ENCODE peak calls at places on chromosomes 11 and 22, in five cellular contexts. One of them, this sample, is unnamed. For H3K36me3, the result is how much of the 10 kb centered on the place peaks cover.

GRCh38 chr11:69403556-69404215 is 77.8 kb upstream of the LINC01488 start:
- DNase-seq in gastrocnemius medialis: no peak
- DNase-seq in heart left ventricle: no peak
- DNase-seq in adrenal gland: no peak
- DNase-seq in ovary: no peak
- DNase-seq in this sample: no peak

GRCh38 chr22:44422742-44423370 is 75.2 kb downstream of the RTL6 start:
- DNase-seq in gastrocnemius medialis: no peak
- DNase-seq in heart left ventricle: no peak
- DNase-seq in adrenal gland: no peak
- DNase-seq in ovary: peak
- DNase-seq in this sample: no peak

GRCh38 chr11:120714448-120714847 is 202.9 kb downstream of the GRIK4 start:
- DNase-seq in gastrocnemius medialis: no peak
- DNase-seq in heart left ventricle: no peak
- DNase-seq in adrenal gland: no peak
- DNase-seq in ovary: no peak
- DNase-seq in this sample: no peak

GRCh38 chr11:134275534-134276395 is at the start of gene GLB1L3:
- DNase-seq in gastrocnemius medialis: no peak
- DNase-seq in heart left ventricle: no peak
- DNase-seq in adrenal gland: peak
- DNase-seq in ovary: no peak
- DNase-seq in this sample: no peak

GRCh38 chr22:25882366-25882765 is 140.4 kb downstream of the MYO18B start:
- DNase-seq in gastrocnemius medialis: no peak
- DNase-seq in heart left ventricle: no peak
- DNase-seq in adrenal gland: no peak
- DNase-seq in ovary: no peak
- DNase-seq in this sample: no peak

GRCh38 chr11:112958670-112959069 is 2.5 kb upstream of the NCAM1 start:
- DNase-seq in gastrocnemius medialis: no peak
- DNase-seq in heart left ventricle: no peak
- DNase-seq in adrenal gland: no peak
- DNase-seq in ovary: no peak
- DNase-seq in this sample: no peak

GRCh38 chr22:31715157-31715778 is 34.7 kb downstream of the PRR14L start:
- DNase-seq in gastrocnemius medialis: no peak
- DNase-seq in heart left ventricle: no peak
- DNase-seq in adrenal gland: peak
- DNase-seq in ovary: no peak
- DNase-seq in this sample: no peak

GRCh38 chr11:91585035-91585801 is 639.4 kb upstream of the FAT3 start:
- DNase-seq in gastrocnemius medialis: no peak
- DNase-seq in heart left ventricle: no peak
- DNase-seq in adrenal gland: no peak
- DNase-seq in ovary: no peak
- DNase-seq in this sample: no peak

GRCh38 chr11:70326365-70326803 is 55.9 kb downstream of the PPFIA1 start:
- DNase-seq in gastrocnemius medialis: peak
- DNase-seq in heart left ventricle: no peak
- DNase-seq in adrenal gland: peak
- DNase-seq in ovary: no peak
- DNase-seq in this sample: no peak

GRCh38 chr11:19378814-19379213 is 138.1 kb upstream of the E2F8 start:
- DNase-seq in gastrocnemius medialis: no peak
- DNase-seq in heart left ventricle: no peak
- DNase-seq in adrenal gland: no peak
- DNase-seq in ovary: no peak
- DNase-seq in this sample: no peak

GRCh38 chr11:19398772-19399542 is 158.2 kb upstream of the E2F8 start:
- DNase-seq in gastrocnemius medialis: no peak
- DNase-seq in heart left ventricle: no peak
- DNase-seq in adrenal gland: peak
- DNase-seq in ovary: peak
- DNase-seq in this sample: no peak

GRCh38 chr11:102343789-102344188 is 3.2 kb upstream of the BIRC2 start:
- DNase-seq in gastrocnemius medialis: no peak
- DNase-seq in heart left ventricle: no peak
- DNase-seq in adrenal gland: no peak
- DNase-seq in ovary: no peak
- DNase-seq in this sample: no peak

GRCh38 chr11:204587-205109 is 2.6 kb downstream of the BET1L start:
- DNase-seq in gastrocnemius medialis: no peak
- DNase-seq in heart left ventricle: no peak
- DNase-seq in adrenal gland: no peak
- DNase-seq in ovary: no peak
- DNase-seq in this sample: no peak

GRCh38 chr11:58546841-58547240 is 28.8 kb downstream of the LPXN start:
- DNase-seq in gastrocnemius medialis: no peak
- DNase-seq in heart left ventricle: no peak
- DNase-seq in adrenal gland: no peak
- DNase-seq in ovary: no peak
- DNase-seq in this sample: no peak
- H3K36me3 ChIP-seq in gastrocnemius medialis: under half
- H3K36me3 ChIP-seq in heart left ventricle: half or more
- H3K36me3 ChIP-seq in adrenal gland: under half
- H3K36me3 ChIP-seq in ovary: under half
- H3K36me3 ChIP-seq in this sample: half or more

GRCh38 chr22:46701262-46701661 is 36.8 kb downstream of the CERK start:
- DNase-seq in gastrocnemius medialis: no peak
- DNase-seq in heart left ventricle: peak
- DNase-seq in adrenal gland: no peak
- DNase-seq in ovary: no peak
- DNase-seq in this sample: no peak
- H3K4me3 ChIP-seq in gastrocnemius medialis: no peak
- H3K4me3 ChIP-seq in heart left ventricle: no peak
- H3K4me3 ChIP-seq in adrenal gland: no peak
- H3K4me3 ChIP-seq in ovary: no peak
- H3K4me3 ChIP-seq in this sample: no peak

GRCh38 chr11:34358666-34359547 is 1.1 kb upstream of the ABTB2 start:
- DNase-seq in gastrocnemius medialis: peak
- DNase-seq in heart left ventricle: peak
- DNase-seq in adrenal gland: peak
- DNase-seq in ovary: peak
- DNase-seq in this sample: peak

GRCh38 chr11:34356576-34356917 is 1.3 kb downstream of the ABTB2 start:
- DNase-seq in gastrocnemius medialis: no peak
- DNase-seq in heart left ventricle: peak
- DNase-seq in adrenal gland: peak
- DNase-seq in ovary: peak
- DNase-seq in this sample: no peak

GRCh38 chr11:34356918-34357645 is 728 bp downstream of the ABTB2 start:
- DNase-seq in gastrocnemius medialis: peak
- DNase-seq in heart left ventricle: peak
- DNase-seq in adrenal gland: peak
- DNase-seq in ovary: peak
- DNase-seq in this sample: no peak

GRCh38 chr11:34358258-34358665 is 452 bp upstream of the ABTB2 start:
- DNase-seq in gastrocnemius medialis: peak
- DNase-seq in heart left ventricle: no peak
- DNase-seq in adrenal gland: peak
- DNase-seq in ovary: peak
- DNase-seq in this sample: no peak

GRCh38 chr11:34357646-34358257 is at the start of gene ABTB2:
- DNase-seq in gastrocnemius medialis: peak
- DNase-seq in heart left ventricle: peak
- DNase-seq in adrenal gland: peak
- DNase-seq in ovary: peak
- DNase-seq in this sample: peak
- TF ChIP-seq POLR2A in gastrocnemius medialis: peak
- TF ChIP-seq POLR2A in heart left ventricle: peak
- TF ChIP-seq POLR2A in adrenal gland: peak
- TF ChIP-seq POLR2A in ovary: peak
- TF ChIP-seq POLR2A in this sample: peak

GRCh38 chr11:100791873-100792272 is 104.8 kb downstream of the ARHGAP42 start:
- DNase-seq in gastrocnemius medialis: no peak
- DNase-seq in heart left ventricle: no peak
- DNase-seq in adrenal gland: no peak
- DNase-seq in ovary: no peak
- DNase-seq in this sample: no peak
- H3K36me3 ChIP-seq in gastrocnemius medialis: under half
- H3K36me3 ChIP-seq in heart left ventricle: under half
- H3K36me3 ChIP-seq in adrenal gland: under half
- H3K36me3 ChIP-seq in ovary: under half
- H3K36me3 ChIP-seq in this sample: under half

GRCh38 chr11:62171261-62171723 is 18.7 kb upstream of the SCGB1D1 start:
- DNase-seq in gastrocnemius medialis: peak
- DNase-seq in heart left ventricle: peak
- DNase-seq in adrenal gland: peak
- DNase-seq in ovary: peak
- DNase-seq in this sample: peak
- H3K4me3 ChIP-seq in gastrocnemius medialis: no peak
- H3K4me3 ChIP-seq in heart left ventricle: no peak
- H3K4me3 ChIP-seq in adrenal gland: no peak
- H3K4me3 ChIP-seq in ovary: no peak
- H3K4me3 ChIP-seq in this sample: no peak

DNA sequence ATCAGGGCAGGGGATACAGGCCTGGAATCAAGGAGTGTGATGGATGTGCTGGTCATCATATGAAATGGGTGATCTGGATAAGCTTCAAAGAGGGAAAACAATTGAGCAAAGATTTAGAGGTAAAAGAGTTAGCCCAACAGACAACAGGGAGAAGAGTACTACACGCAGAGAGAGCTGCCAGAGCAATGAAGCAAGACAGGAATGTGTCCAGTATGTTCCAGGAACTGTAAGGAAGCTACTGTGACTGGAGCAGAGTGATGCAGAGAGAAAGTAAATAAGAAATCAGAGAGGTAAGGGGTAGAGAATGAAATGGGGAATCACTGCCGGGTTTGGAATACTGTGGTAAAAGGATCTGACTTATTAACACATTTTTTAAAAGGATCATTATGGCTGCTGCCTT is 255.1 kb downstream of the DCDC1 start:
- DNase-seq in gastrocnemius medialis: no peak
- DNase-seq in heart left ventricle: no peak
- DNase-seq in adrenal gland: no peak
- DNase-seq in ovary: no peak
- DNase-seq in this sample: no peak
- TF ChIP-seq POLR2A in gastrocnemius medialis: no peak
- TF ChIP-seq POLR2A in heart left ventricle: no peak
- TF ChIP-seq POLR2A in adrenal gland: no peak
- TF ChIP-seq POLR2A in ovary: no peak
- TF ChIP-seq POLR2A in this sample: no peak

This sample was measured in esophagus squamous epithelium.